ENCODE peak calls at places on chromosome 22, in four cellular contexts. One of them, this sample, is unnamed.

GRCh38 chr22:42078469-42079318 is 806 bp upstream of the SMDT1 start:
- DNase-seq in GM12878: no peak
- DNase-seq in IMR-90: no peak
- DNase-seq in HepG2: no peak
- DNase-seq in this sample: no peak

GRCh38 chr22:29301716-29302401 is 4.6 kb upstream of the GAS2L1 start:
- DNase-seq in HepG2: no peak
- DNase-seq in IMR-90: no peak
- DNase-seq in GM12878: no peak
- DNase-seq in this sample: no peak

GRCh38 chr22:38257170-38257569 is 15.6 kb downstream of the TMEM184B start:
- DNase-seq in GM12878: no peak
- DNase-seq in HepG2: no peak
- DNase-seq in IMR-90: peak
- DNase-seq in this sample: no peak

GRCh38 chr22:46756097-46756496 is 6.4 kb upstream of the TBC1D22A start:
- DNase-seq in HepG2: no peak
- DNase-seq in IMR-90: no peak
- DNase-seq in GM12878: no peak
- DNase-seq in this sample: no peak

GRCh38 chr22:38436629-38437395 is 18.2 kb downstream of the KCNJ4 start:
- DNase-seq in HepG2: no peak
- DNase-seq in IMR-90: no peak
- DNase-seq in GM12878: no peak
- DNase-seq in this sample: no peak

GRCh38 chr22:49746065-49746464 is 81.6 kb downstream of the BRD1 start:
- DNase-seq in HepG2: no peak
- DNase-seq in GM12878: no peak
- DNase-seq in IMR-90: no peak
- DNase-seq in this sample: no peak

GRCh38 chr22:22957090-22957489 is 69.5 kb downstream of the IGLL5 start:
- DNase-seq in HepG2: no peak
- DNase-seq in IMR-90: no peak
- DNase-seq in GM12878: no peak
- DNase-seq in this sample: no peak

GRCh38 chr22:49855491-49855911 is 1.9 kb downstream of the ZBED4 start:
- DNase-seq in GM12878: no peak
- DNase-seq in IMR-90: peak
- DNase-seq in HepG2: no peak
- DNase-seq in this sample: no peak

GRCh38 chr22:41360126-41360525 is 21.6 kb upstream of the TEF start:
- DNase-seq in HepG2: peak
- DNase-seq in IMR-90: no peak
- DNase-seq in GM12878: no peak
- DNase-seq in this sample: no peak

GRCh38 chr22:39946571-39947407 is 13.4 kb upstream of the TMA7B start:
- DNase-seq in GM12878: no peak
- DNase-seq in HepG2: no peak
- DNase-seq in IMR-90: no peak
- DNase-seq in this sample: no peak

DNA sequence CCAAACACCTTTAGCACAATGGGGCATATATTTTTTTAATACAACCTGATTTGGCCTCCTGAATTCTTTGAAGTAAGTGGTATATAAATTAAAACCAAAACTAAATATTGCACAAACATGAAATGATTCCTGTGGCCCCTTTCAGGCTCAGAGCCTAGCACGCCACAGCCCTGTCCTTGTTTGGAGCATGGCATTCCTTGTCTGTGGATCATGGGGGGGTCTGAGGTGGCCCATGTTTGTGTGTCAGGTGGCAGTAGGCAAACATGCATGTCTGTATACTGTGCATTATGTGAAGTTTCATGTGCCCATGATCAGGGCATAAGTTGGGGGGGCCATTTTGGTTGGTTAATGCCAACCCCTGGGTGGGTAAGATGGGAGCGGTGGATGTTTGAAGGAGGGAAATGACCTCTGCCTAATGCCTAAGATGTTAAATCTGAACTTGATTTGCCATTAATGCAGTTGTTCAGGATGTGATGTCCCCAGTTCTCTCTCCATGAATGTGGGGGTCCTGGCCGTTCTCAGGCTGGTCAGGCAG is 18.6 kb downstream of the UPB1 start:
- DNase-seq in GM12878: no peak
- DNase-seq in IMR-90: no peak
- DNase-seq in HepG2: no peak
- DNase-seq in this sample: no peak
- TF ChIP-seq BHLHE40 in GM12878: no peak
- TF ChIP-seq BHLHE40 in IMR-90: no peak
- TF ChIP-seq BHLHE40 in HepG2: no peak
- TF ChIP-seq BHLHE40 in this sample: no peak

GRCh38 chr22:43202756-43203155 is 15.8 kb upstream of the TTLL12 start:
- DNase-seq in IMR-90: no peak
- DNase-seq in HepG2: no peak
- DNase-seq in GM12878: no peak
- DNase-seq in this sample: no peak
- H3K4me3 ChIP-seq in IMR-90: no peak
- H3K4me3 ChIP-seq in HepG2: no peak
- H3K4me3 ChIP-seq in GM12878: no peak
- H3K4me3 ChIP-seq in this sample: no peak

GRCh38 chr22:44381761-44382454 is 69.2 kb upstream of the SHISAL1 start:
- DNase-seq in IMR-90: no peak
- DNase-seq in GM12878: no peak
- DNase-seq in HepG2: no peak
- DNase-seq in this sample: no peak
- TF ChIP-seq BHLHE40 in IMR-90: no peak
- TF ChIP-seq BHLHE40 in GM12878: no peak
- TF ChIP-seq BHLHE40 in HepG2: no peak
- TF ChIP-seq BHLHE40 in this sample: no peak

DNA sequence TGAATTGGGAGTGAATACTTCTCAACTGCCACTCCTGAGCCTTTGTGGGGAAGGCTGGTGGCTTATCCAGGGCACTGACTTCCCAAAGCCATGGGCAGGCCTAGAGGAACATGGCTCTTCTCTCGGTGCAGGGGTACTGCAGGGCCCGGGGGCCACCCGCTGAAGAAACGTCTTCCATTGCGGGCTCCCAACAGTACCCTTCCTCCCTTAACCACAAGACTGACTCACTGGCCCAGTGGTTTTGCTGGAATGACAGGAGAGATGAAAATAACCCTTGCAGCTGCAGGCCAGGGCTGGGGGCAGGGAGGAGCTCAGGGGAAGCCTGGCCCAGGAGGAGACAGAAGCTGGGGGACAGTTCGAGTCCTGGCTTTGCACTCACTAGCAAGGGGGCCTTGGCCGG is 13.5 kb downstream of the TXN2 start:
- DNase-seq in HepG2: no peak
- DNase-seq in IMR-90: peak
- DNase-seq in GM12878: no peak
- DNase-seq in this sample: peak
- H3K4me3 ChIP-seq in HepG2: no peak
- H3K4me3 ChIP-seq in IMR-90: no peak
- H3K4me3 ChIP-seq in GM12878: no peak
- H3K4me3 ChIP-seq in this sample: no peak

DNA sequence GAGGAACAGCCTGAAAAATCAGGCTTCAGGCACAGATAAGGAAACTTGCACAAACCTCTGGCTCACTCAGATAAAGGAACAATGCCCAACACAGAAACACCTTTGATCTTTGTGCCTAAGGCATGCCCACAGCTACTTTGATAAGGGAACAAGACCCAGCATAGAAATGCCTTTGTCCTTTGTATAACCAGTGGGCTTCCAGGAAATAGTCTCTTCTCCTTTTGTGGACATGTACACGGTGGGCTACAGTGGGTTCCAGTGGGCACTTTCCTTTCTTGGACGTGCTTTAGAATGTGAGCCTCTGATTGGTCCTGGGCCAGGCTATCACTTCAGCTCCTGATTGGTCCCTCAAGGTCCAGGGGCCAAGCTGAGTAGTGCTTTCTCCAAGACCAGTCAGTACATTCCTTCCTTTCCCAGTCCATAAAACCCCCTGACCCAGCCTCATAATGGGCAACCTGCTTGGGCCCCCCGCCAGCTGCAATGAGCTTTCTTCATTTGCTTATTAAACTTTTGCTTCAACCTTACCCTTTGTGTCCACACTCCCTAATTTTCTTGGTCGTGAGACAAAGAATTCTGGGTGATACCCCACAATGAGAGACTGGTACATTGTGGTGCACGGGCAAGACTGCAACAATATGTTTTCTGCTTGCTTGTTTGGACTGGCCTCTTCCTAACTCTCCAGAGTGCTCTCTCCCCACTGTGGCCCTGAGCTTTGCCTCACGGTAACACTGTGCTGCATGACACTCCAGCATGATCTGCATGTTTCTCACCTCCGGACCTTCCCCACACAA is 1.7 kb upstream of the CABIN1 start:
- DNase-seq in IMR-90: no peak
- DNase-seq in HepG2: peak
- DNase-seq in GM12878: no peak
- DNase-seq in this sample: no peak
- TF ChIP-seq BHLHE40 in IMR-90: no peak
- TF ChIP-seq BHLHE40 in HepG2: no peak
- TF ChIP-seq BHLHE40 in GM12878: no peak
- TF ChIP-seq BHLHE40 in this sample: no peak

GRCh38 chr22:26643368-26644100 is 13.9 kb upstream of the MIAT start:
- DNase-seq in GM12878: no peak
- DNase-seq in IMR-90: no peak
- DNase-seq in HepG2: no peak
- DNase-seq in this sample: no peak
- H3K4me3 ChIP-seq in GM12878: no peak
- H3K4me3 ChIP-seq in IMR-90: no peak
- H3K4me3 ChIP-seq in HepG2: no peak
- H3K4me3 ChIP-seq in this sample: no peak

This sample was measured in A549.